ENCODE peak calls at places on chromosomes 13 and 19, in eight cellular contexts. C is upper lobe of right lung, J is psoas muscle, L is BJ, I is astrocyte, Z is choroid plexus epithelial cell, V is fibroblast of lung, S is Peyer's patch. T is an unnamed sample.
A peak's percentile ranks its signal among the peaks of the same experiment; 100 is the strongest.

GRCh38 chr13:67372868-67373464 is 142.8 kb upstream of the PCDH9 start:
- DNase-seq in L (no peak), V (no peak), I (no peak), Z (no peak), C (no peak), S (no peak), J (no peak), T (no peak)

GRCh38 chr19:4870025-4870700 is 2.7 kb upstream of the PLIN3 start:
- DNase-seq in C (peak; percentile 73), V (peak; percentile 94), Z (peak; percentile 93), J (peak; percentile 76), I (peak; percentile 88), S (no peak), L (peak; percentile 83), T (peak; percentile 69)

GRCh38 chr13:110479648-110480047 is 81.9 kb downstream of the RAB20 start:
- DNase-seq in C (no peak), S (no peak), I (no peak), L (no peak), Z (no peak), V (no peak), J (peak; percentile 83), T (no peak)

GRCh38 chr13:49935171-49936084 is 712 bp downstream of the SPRYD7 start:
- DNase-seq in Z (peak; percentile 62), I (peak; percentile 57), C (no peak), S (peak; percentile 28), J (no peak), L (no peak), V (peak; percentile 51), T (no peak)

GRCh38 chr19:38684078-38684861 is 36.8 kb downstream of the ACTN4 start:
- DNase-seq in L (peak; percentile 74), C (peak; percentile 79), V (peak; percentile 95), S (no peak), Z (peak; percentile 90), J (peak; percentile 87), I (peak; percentile 84), T (peak; percentile 75)

GRCh38 chr13:113724016-113724758 is 34.8 kb upstream of the TMEM255B start:
- DNase-seq in J (no peak), V (no peak), Z (no peak), I (no peak), L (no peak), C (peak; percentile 63), S (no peak), T (peak; percentile 54)

GRCh38 chr13:98222081-98222554 is 45.0 kb upstream of the RNF113B start:
- DNase-seq in J (no peak), S (no peak), C (no peak), Z (peak; percentile 63), I (peak; percentile 77), L (no peak), V (no peak), T (no peak)

GRCh38 chr19:45878043-45878794 is 7.7 kb downstream of the IRF2BP1 start:
- DNase-seq in C (peak; percentile 79), V (no peak), L (no peak), J (no peak), Z (no peak), I (no peak), S (no peak), T (peak; percentile 84)

GRCh38 chr19:10043286-10043927 is 30.1 kb downstream of the RDH8 start:
- DNase-seq in S (no peak), Z (peak; percentile 41), I (peak; percentile 29), L (no peak), J (no peak), C (no peak), V (peak; percentile 60), T (no peak)

GRCh38 chr13:59318320-59318930 is 845.3 kb downstream of the DIAPH3 start:
- DNase-seq in S (peak; percentile 23), V (peak; percentile 64), J (peak; percentile 64), L (no peak), I (peak; percentile 14), Z (peak; percentile 77), C (peak; percentile 70), T (no peak)

GRCh38 chr13:99191900-99192399 is 8.7 kb upstream of the UBAC2 start:
- DNase-seq in S (no peak), I (no peak), C (no peak), L (no peak), V (peak; percentile 87), J (no peak), Z (peak; percentile 44), T (peak; percentile 76)

GRCh38 chr19:11447347-11448262 is 12.2 kb downstream of the PRKCSH start:
- DNase-seq in L (no peak), I (no peak), J (no peak), S (no peak), V (no peak), C (no peak), Z (no peak), T (no peak)

GRCh38 chr19:2475018-2475701 is 767 bp upstream of the GADD45B start:
- DNase-seq in C (peak; percentile 81), I (peak; percentile 59), J (peak; percentile 73), L (no peak), Z (peak; percentile 69), V (peak; percentile 56), S (peak; percentile 58), T (peak; percentile 80)

GRCh38 chr13:33218426-33218825 is 67.1 kb downstream of the STARD13 start:
- DNase-seq in V (no peak), Z (no peak), S (no peak), I (no peak), J (no peak), C (no peak), L (no peak), T (no peak)

GRCh38 chr19:41845001-41845050 is at the start of gene DMRTC2:
- DNase-seq in C (no peak), J (no peak), Z (no peak), L (no peak), S (no peak), V (no peak), I (no peak), T (no peak)

GRCh38 chr13:114064516-114065140 is 67.8 kb downstream of the RASA3 start:
- DNase-seq in S (no peak), V (peak; percentile 62), Z (peak; percentile 60), J (peak; percentile 63), I (no peak), C (no peak), L (no peak), T (no peak)

GRCh38 chr13:103009061-103009840 is 57.0 kb downstream of the SLC10A2 start:
- DNase-seq in L (peak; percentile 82), C (no peak), I (no peak), S (no peak), Z (peak; percentile 18), V (no peak), J (no peak), T (no peak)

GRCh38 chr19:11018743-11019142 is 57.9 kb downstream of the SMARCA4 start:
- DNase-seq in C (no peak), J (no peak), I (no peak), V (no peak), Z (no peak), S (no peak), L (no peak), T (peak; percentile 32)

GRCh38 chr13:51277943-51278342 is 55.7 kb downstream of the FAM124A start:
- DNase-seq in S (no peak), V (no peak), I (no peak), C (no peak), Z (no peak), L (no peak), J (no peak), T (no peak)

GRCh38 chr13:100521912-100522490 is 66.6 kb downstream of the GGACT start:
- DNase-seq in I (no peak), L (no peak), V (no peak), Z (no peak), C (no peak), S (no peak), J (no peak), T (no peak)
- H3K4me3 ChIP-seq in I (no peak overlapping the region), L (no peak overlapping the region), V (no peak overlapping the region), Z (no peak overlapping the region), C (no peak overlapping the region), S (no peak overlapping the region), J (no peak overlapping the region), T (no peak overlapping the region)

GRCh38 chr19:48867119-48867921 is 1.1 kb downstream of the PLEKHA4 start:
- DNase-seq in J (no peak), V (no peak), Z (no peak), C (no peak), S (no peak), L (no peak), I (no peak), T (no peak)
- H3K4me3 ChIP-seq in J (peak overlapping the region; percentile 54), V (peak overlapping the region; percentile 64), Z (peak overlapping the region; percentile 60), C (peak overlapping the region; percentile 38), S (no peak overlapping the region), L (peak overlapping the region; percentile 46), I (peak overlapping the region; percentile 54), T (no peak overlapping the region)

DNA sequence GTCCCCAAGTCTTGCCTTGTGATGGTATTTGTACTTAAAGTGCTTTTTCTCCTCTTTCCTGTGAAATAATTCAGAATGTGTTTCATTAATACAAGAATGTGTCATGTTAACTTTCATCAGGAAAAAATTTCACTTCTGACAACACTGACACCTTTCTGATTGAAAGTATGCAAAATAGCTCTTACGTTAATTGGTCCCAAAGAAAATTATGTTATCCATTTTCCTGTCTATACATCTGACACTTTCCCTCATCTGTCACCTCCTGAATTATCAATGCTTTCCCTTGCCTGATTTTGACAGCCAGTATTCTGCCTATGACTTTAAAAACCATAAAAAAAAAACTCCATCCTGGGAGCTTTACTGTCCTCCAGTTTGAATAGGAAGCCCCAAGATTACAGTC is 336.5 kb downstream of the ATP8A2 start:
- DNase-seq in L (no peak), Z (no peak), V (no peak), J (no peak), C (no peak), S (no peak), I (no peak), T (no peak)
- H3K4me3 ChIP-seq in L (no peak overlapping the region), Z (no peak overlapping the region), V (no peak overlapping the region), J (no peak overlapping the region), C (no peak overlapping the region), S (no peak overlapping the region), I (no peak overlapping the region), T (no peak overlapping the region)

GRCh38 chr19:13872339-13872694 is 4.6 kb upstream of the NANOS3 start:
- DNase-seq in C (no peak), S (no peak), V (no peak), Z (no peak), J (no peak), I (no peak), L (no peak), T (no peak)
- H3K4me3 ChIP-seq in C (peak overlapping the region; percentile 33), S (no peak overlapping the region), V (no peak overlapping the region), Z (no peak overlapping the region), J (no peak overlapping the region), I (no peak overlapping the region), L (peak overlapping the region; percentile 19), T (no peak overlapping the region)

T was measured in mucosa of descending colon.